ENCODE peak calls at places on chromosome 6, in seven cellular contexts. V, D, T, G, O, B and R are unnamed samples.

GRCh38 chr6:7204726-7205125 is 97.0 kb downstream of the RREB1 start:
- DNase-seq in V (no peak), D (peak), T (no peak), G (no peak), O (no peak), B (peak), R (no peak)

GRCh38 chr6:33599413-33599911 is 19.4 kb upstream of the BAK1 start:
- DNase-seq in V (no peak), D (no peak), T (no peak), G (no peak), O (peak), B (no peak), R (peak)

GRCh38 chr6:66403965-66404364 is 696.9 kb upstream of the EYS start:
- DNase-seq in V (no peak), D (no peak), T (no peak), G (no peak), O (no peak), B (no peak), R (no peak)

GRCh38 chr6:21597243-21597682 is 3.7 kb downstream of the SOX4 start:
- DNase-seq in V (no peak), D (no peak), T (no peak), G (no peak), O (no peak), B (no peak), R (no peak)

GRCh38 chr6:55802259-55802658 is 73.1 kb downstream of the BMP5 start:
- DNase-seq in V (no peak), D (no peak), T (no peak), G (no peak), O (no peak), B (no peak), R (no peak)

GRCh38 chr6:90386796-90387390 is 90.2 kb upstream of the BACH2 start:
- DNase-seq in V (no peak), D (no peak), T (no peak), G (no peak), O (no peak), B (no peak), R (no peak)

GRCh38 chr6:111486921-111487320 is 3.9 kb upstream of the REV3L start:
- DNase-seq in V (no peak), D (no peak), T (no peak), G (no peak), O (no peak), B (no peak), R (no peak)

GRCh38 chr6:46130665-46131064 is 876 bp downstream of the ENPP4 start:
- DNase-seq in V (no peak), D (no peak), T (peak), G (no peak), O (no peak), B (no peak), R (no peak)

GRCh38 chr6:1729752-1730140 is 120.0 kb downstream of the FOXC1 start:
- DNase-seq in V (no peak), D (no peak), T (no peak), G (no peak), O (no peak), B (no peak), R (no peak)

GRCh38 chr6:73613806-73614536 is 39.8 kb downstream of the SLC17A5 start:
- DNase-seq in V (no peak), D (no peak), T (no peak), G (no peak), O (no peak), B (no peak), R (no peak)

GRCh38 chr6:4848382-4849068 is 72.3 kb downstream of the CDYL start:
- DNase-seq in V (no peak), D (peak), T (peak), G (no peak), O (no peak), B (no peak), R (no peak)

GRCh38 chr6:38935051-38935450 is 113.5 kb upstream of the GLP1R start:
- DNase-seq in V (no peak), D (peak), T (no peak), G (no peak), O (no peak), B (no peak), R (no peak)

GRCh38 chr6:110529355-110529754 is 52.9 kb upstream of the SLC22A16 start:
- DNase-seq in V (no peak), D (peak), T (no peak), G (peak), O (no peak), B (no peak), R (peak)

GRCh38 chr6:24824142-24824755 is 25.5 kb upstream of the ARMH2 start:
- DNase-seq in V (no peak), D (no peak), T (no peak), G (no peak), O (no peak), B (no peak), R (peak)

GRCh38 chr6:3366596-3367413 is 90.0 kb downstream of the SLC22A23 start:
- DNase-seq in V (no peak), D (no peak), T (no peak), G (no peak), O (no peak), B (no peak), R (no peak)

GRCh38 chr6:156703719-156704118 is 73.5 kb upstream of the ARID1B start:
- DNase-seq in V (no peak), D (peak), T (no peak), G (no peak), O (no peak), B (no peak), R (peak)

GRCh38 chr6:36874016-36874442 is 574 bp downstream of the PPIL1 start:
- DNase-seq in V (no peak), D (peak), T (no peak), G (no peak), O (no peak), B (no peak), R (no peak)

GRCh38 chr6:22708469-22708868 is 139.1 kb downstream of the HDGFL1 start:
- DNase-seq in V (no peak), D (no peak), T (no peak), G (no peak), O (no peak), B (no peak), R (no peak)

GRCh38 chr6:50565004-50565403 is 148.3 kb upstream of the TFAP2D start:
- DNase-seq in V (no peak), D (no peak), T (no peak), G (no peak), O (no peak), B (no peak), R (no peak)

GRCh38 chr6:115159733-115160132 is 816.9 kb upstream of the HS3ST5 start:
- DNase-seq in V (no peak), D (no peak), T (no peak), G (no peak), O (no peak), B (no peak), R (no peak)

GRCh38 chr6:37052027-37052628 is 46.7 kb downstream of the FGD2 start:
- DNase-seq in V (no peak), D (no peak), T (no peak), G (no peak), O (no peak), B (no peak), R (no peak)

GRCh38 chr6:25360611-25361010 is 81.4 kb downstream of the CARMIL1 start:
- DNase-seq in V (no peak), D (peak), T (no peak), G (peak), O (no peak), B (peak), R (peak)

GRCh38 chr6:19851273-19852089 is 14.3 kb downstream of the ID4 start:
- DNase-seq in V (no peak), D (peak), T (peak), G (peak), O (no peak), B (peak), R (peak)

GRCh38 chr6:116327803-116328527 is 42.8 kb upstream of the DSE start:
- DNase-seq in V (no peak), D (no peak), T (no peak), G (peak), O (no peak), B (no peak), R (no peak)

GRCh38 chr6:42321976-42322375 is 104.3 kb upstream of the MRPS10 start:
- DNase-seq in V (no peak), D (no peak), T (no peak), G (no peak), O (no peak), B (no peak), R (no peak)

GRCh38 chr6:125183391-125183790 is 29.8 kb downstream of the TPD52L1 start:
- DNase-seq in V (no peak), D (peak), T (no peak), G (no peak), O (no peak), B (no peak), R (no peak)

GRCh38 chr6:4112366-4112765 is 23.0 kb downstream of the ECI2 start:
- DNase-seq in V (no peak), D (no peak), T (no peak), G (no peak), O (no peak), B (no peak), R (no peak)

GRCh38 chr6:41451515-41452163 is 94.5 kb upstream of the FOXP4 start:
- DNase-seq in V (no peak), D (no peak), T (no peak), G (no peak), O (peak), B (no peak), R (peak)

GRCh38 chr6:170269873-170270541 is 20.9 kb downstream of the DLL1 start:
- DNase-seq in V (peak), D (no peak), T (no peak), G (no peak), O (peak), B (peak), R (no peak)

GRCh38 chr6:108884211-108885059 is 36.2 kb downstream of the ARMC2 start:
- DNase-seq in V (no peak), D (no peak), T (no peak), G (no peak), O (no peak), B (no peak), R (no peak)

GRCh38 chr6:144597511-144597910 is 312.4 kb downstream of the UTRN start:
- DNase-seq in V (no peak), D (no peak), T (no peak), G (no peak), O (no peak), B (no peak), R (no peak)

GRCh38 chr6:156786652-156787051 is 9.5 kb downstream of the ARID1B start:
- DNase-seq in V (no peak), D (no peak), T (no peak), G (no peak), O (no peak), B (no peak), R (no peak)

GRCh38 chr6:142885182-142885867 is 59.7 kb downstream of the HIVEP2 start:
- DNase-seq in V (no peak), D (peak), T (peak), G (peak), O (no peak), B (peak), R (peak)

GRCh38 chr6:142884214-142885035 is 60.6 kb downstream of the HIVEP2 start:
- DNase-seq in V (no peak), D (peak), T (no peak), G (no peak), O (no peak), B (no peak), R (no peak)

GRCh38 chr6:142887534-142887933 is 57.4 kb downstream of the HIVEP2 start:
- DNase-seq in V (no peak), D (no peak), T (no peak), G (no peak), O (no peak), B (no peak), R (no peak)

GRCh38 chr6:142888461-142888860 is 56.5 kb downstream of the HIVEP2 start:
- DNase-seq in V (no peak), D (no peak), T (no peak), G (no peak), O (no peak), B (no peak), R (no peak)

GRCh38 chr6:142886431-142887170 is 58.4 kb downstream of the HIVEP2 start:
- DNase-seq in V (no peak), D (peak), T (peak), G (no peak), O (no peak), B (no peak), R (no peak)
- TF ChIP-seq CTCF in V (peak), D (peak), T (peak), G (peak), O (peak), B (peak), R (peak)

GRCh38 chr6:14645221-14645620 is 527.6 kb downstream of the CD83 start:
- DNase-seq in V (no peak), D (no peak), T (no peak), G (no peak), O (no peak), B (no peak), R (no peak)

GRCh38 chr6:14642106-14642505 is 524.5 kb downstream of the CD83 start:
- DNase-seq in V (no peak), D (no peak), T (no peak), G (no peak), O (no peak), B (no peak), R (no peak)

GRCh38 chr6:14640631-14641030 is 523.1 kb downstream of the CD83 start:
- DNase-seq in V (no peak), D (no peak), T (no peak), G (no peak), O (no peak), B (no peak), R (no peak)

GRCh38 chr6:14641401-14641800 is 523.8 kb downstream of the CD83 start:
- DNase-seq in V (no peak), D (no peak), T (no peak), G (no peak), O (no peak), B (no peak), R (no peak)

GRCh38 chr6:14642842-14643241 is 525.3 kb downstream of the CD83 start:
- DNase-seq in V (no peak), D (no peak), T (no peak), G (no peak), O (no peak), B (no peak), R (no peak)
- H3K4me3 ChIP-seq in V (no peak), D (no peak), T (no peak), G (no peak), O (no peak), B (no peak), R (no peak)

GRCh38 chr6:44675449-44675848 is 287.9 kb downstream of the CDC5L start:
- DNase-seq in V (no peak), D (no peak), T (no peak), G (no peak), O (no peak), B (no peak), R (no peak)
- TF ChIP-seq CTCF in V (no peak), D (no peak), T (no peak), G (no peak), O (no peak), B (no peak), R (no peak)

GRCh38 chr6:35678814-35679213 is 9.9 kb downstream of the FKBP5 start:
- DNase-seq in V (no peak), D (no peak), T (no peak), G (no peak), O (no peak), B (no peak), R (peak)
- H3K4me3 ChIP-seq in V (no peak), D (no peak), T (no peak), G (no peak), O (no peak), B (no peak), R (no peak)